ENCODE peak calls at places on chromosomes 13 and 19, in seven cellular contexts. B is iris pigment epithelial cell; N is ELR; Z is HFF-Myc; T is activated naive CD4-positive, alpha-beta T cell treated with anti-CD3 and anti-CD28 coated beads, Interleukin-2, amount 10 ng/mL, durations not matched to agents 7 days and 5 days; P is sciatic nerve; A is stimulated activated CD8-positive, alpha-beta memory T cell treated with anti-CD3 and anti-CD28 coated beads, Interleukin-15, amount 100 ng/mL, for 24 hours. W is an unnamed sample.

GRCh38 chr13:80684525-80685017 is 343.6 kb upstream of the SPRY2 start:
- DNase-seq in B (no peak), N (no peak), Z (no peak), T (no peak), P (no peak), A (no peak), W (no peak)

GRCh38 chr13:110304256-110304655 is 2.7 kb downstream of the COL4A1 start:
- DNase-seq in B (peak), N (peak), Z (no peak), T (no peak), P (no peak), A (no peak), W (no peak)

GRCh38 chr13:73657821-73658540 is 476.2 kb downstream of the KLF12 start:
- DNase-seq in B (peak), N (peak), Z (peak), T (no peak), P (peak), A (no peak), W (no peak)

GRCh38 chr13:109724603-109725002 is 61.8 kb downstream of the IRS2 start:
- DNase-seq in B (no peak), N (no peak), Z (no peak), T (no peak), P (no peak), A (no peak), W (no peak)

GRCh38 chr19:33005440-33005839 is 33.4 kb downstream of the FAAP24 start:
- DNase-seq in B (no peak), N (no peak), Z (no peak), T (no peak), P (no peak), A (no peak), W (no peak)

GRCh38 chr13:88637935-88638334 is 966.8 kb downstream of the SLITRK5 start:
- DNase-seq in B (no peak), N (no peak), Z (no peak), T (no peak), P (no peak), A (no peak), W (no peak)

GRCh38 chr13:45410466-45410865 is 7.7 kb downstream of the SLC25A30 start:
- DNase-seq in B (no peak), N (no peak), Z (no peak), T (no peak), P (no peak), A (no peak), W (no peak)

GRCh38 chr13:33326246-33326645 is 40.7 kb upstream of the STARD13 start:
- DNase-seq in B (no peak), N (no peak), Z (no peak), T (no peak), P (no peak), A (no peak), W (no peak)

W was measured in chondrocyte.